ENCODE peak calls at places on chromosomes 1 and 21, in eight cellular contexts. N is HFFc6; D is GM04504; Y is suprapubic skin; V is activated CD8-positive, alpha-beta memory T cell treated with anti-CD3 and anti-CD28 coated beads, Interleukin-2, amount 50 U/mL, for 48 hours; T is activated naive CD8-positive, alpha-beta T cell treated with anti-CD3 and anti-CD28 coated beads, Interleukin-2, amount 50 U/mL, for 24 hours; Z is AML-193; M is T47D. X is an unnamed sample.

GRCh38 chr1:63569068-63569467 is 24.1 kb upstream of the PGM1 start:
- DNase-seq in M (no peak), N (no peak), Z (no peak), Y (no peak), D (no peak), V (no peak), T (no peak), X (no peak)

GRCh38 chr1:196545239-196545638 is 63.0 kb downstream of the KCNT2 start:
- DNase-seq in V (no peak), D (no peak), Y (no peak), M (no peak), Z (no peak), T (no peak), N (no peak), X (no peak)

GRCh38 chr21:46618738-46619369 is 14.0 kb upstream of the S100B start:
- DNase-seq in Y (no peak), V (no peak), D (no peak), N (peak), Z (peak), M (no peak), T (no peak), X (no peak)

GRCh38 chr1:64598100-64598571 is 128.2 kb downstream of the CACHD1 start:
- DNase-seq in V (no peak), Z (no peak), Y (no peak), T (no peak), M (no peak), D (peak), N (peak), X (no peak)

GRCh38 chr1:2789164-2789985 is 12.1 kb downstream of the TTC34 start:
- DNase-seq in T (no peak), Z (no peak), M (no peak), N (no peak), V (no peak), D (no peak), Y (peak), X (no peak)

GRCh38 chr1:924619-925323 is 1.0 kb downstream of the SAMD11 start:
- DNase-seq in M (no peak), N (peak), V (no peak), Y (no peak), Z (no peak), D (no peak), T (no peak), X (no peak)

GRCh38 chr1:82279241-82279640 is 478.5 kb downstream of the ADGRL2 start:
- DNase-seq in Z (no peak), M (no peak), D (no peak), V (no peak), T (no peak), Y (no peak), N (no peak), X (no peak)

GRCh38 chr1:210757677-210758076 is 376.3 kb downstream of the KCNH1 start:
- DNase-seq in T (no peak), Z (no peak), Y (no peak), N (no peak), V (no peak), M (no peak), D (no peak), X (no peak)

GRCh38 chr1:184970691-184971161 is 3.6 kb downstream of the NIBAN1 start:
- DNase-seq in T (no peak), Y (no peak), V (no peak), N (peak), M (no peak), D (no peak), Z (no peak), X (no peak)